ENCODE peak calls at places on chromosomes 1 and 21, in ten cellular contexts. One of them, this sample, is unnamed.

GRCh38 chr1:2961081-2961480 is 60.2 kb upstream of the ACTRT2 start:
- DNase-seq in EL: no peak
- DNase-seq in hippocampal formation: no peak
- DNase-seq in naive thymus-derived CD4-positive, alpha-beta T cell: no peak
- DNase-seq in fibroblast of mammary gland: no peak
- DNase-seq in GM19239: no peak
- DNase-seq in GM20000: no peak
- DNase-seq in RCC 7860: no peak
- DNase-seq in pulmonary artery endothelial cell: no peak
- DNase-seq in AG08396: no peak
- DNase-seq in this sample: no peak

GRCh38 chr1:47944561-47944960 is 52.6 kb downstream of the TRABD2B start:
- DNase-seq in EL: no peak
- DNase-seq in hippocampal formation: no peak
- DNase-seq in naive thymus-derived CD4-positive, alpha-beta T cell: no peak
- DNase-seq in fibroblast of mammary gland: no peak
- DNase-seq in GM19239: no peak
- DNase-seq in GM20000: no peak
- DNase-seq in RCC 7860: no peak
- DNase-seq in pulmonary artery endothelial cell: no peak
- DNase-seq in AG08396: no peak
- DNase-seq in this sample: no peak

GRCh38 chr1:66239834-66240233 is 294.1 kb upstream of the SGIP1 start:
- DNase-seq in EL: peak
- DNase-seq in hippocampal formation: no peak
- DNase-seq in naive thymus-derived CD4-positive, alpha-beta T cell: no peak
- DNase-seq in fibroblast of mammary gland: no peak
- DNase-seq in GM19239: no peak
- DNase-seq in GM20000: no peak
- DNase-seq in RCC 7860: no peak
- DNase-seq in pulmonary artery endothelial cell: no peak
- DNase-seq in AG08396: no peak
- DNase-seq in this sample: no peak

GRCh38 chr21:45073301-45074047 is 906 bp upstream of the ADARB1 start:
- DNase-seq in EL: peak
- DNase-seq in hippocampal formation: no peak
- DNase-seq in naive thymus-derived CD4-positive, alpha-beta T cell: no peak
- DNase-seq in fibroblast of mammary gland: peak
- DNase-seq in GM19239: peak
- DNase-seq in GM20000: peak
- DNase-seq in RCC 7860: no peak
- DNase-seq in pulmonary artery endothelial cell: no peak
- DNase-seq in AG08396: peak
- DNase-seq in this sample: no peak

GRCh38 chr1:163771637-163772036 is 449.9 kb downstream of the NUF2 start:
- DNase-seq in EL: no peak
- DNase-seq in hippocampal formation: no peak
- DNase-seq in naive thymus-derived CD4-positive, alpha-beta T cell: no peak
- DNase-seq in fibroblast of mammary gland: no peak
- DNase-seq in GM19239: no peak
- DNase-seq in GM20000: no peak
- DNase-seq in RCC 7860: no peak
- DNase-seq in pulmonary artery endothelial cell: no peak
- DNase-seq in AG08396: no peak
- DNase-seq in this sample: no peak

GRCh38 chr1:204148098-204148406 is 3.8 kb downstream of the ETNK2 start:
- DNase-seq in EL: no peak
- DNase-seq in hippocampal formation: no peak
- DNase-seq in naive thymus-derived CD4-positive, alpha-beta T cell: no peak
- DNase-seq in fibroblast of mammary gland: no peak
- DNase-seq in GM19239: no peak
- DNase-seq in GM20000: no peak
- DNase-seq in RCC 7860: no peak
- DNase-seq in pulmonary artery endothelial cell: no peak
- DNase-seq in AG08396: no peak
- DNase-seq in this sample: no peak

GRCh38 chr1:191206808-191207207 is 729.1 kb upstream of the BRINP3 start:
- DNase-seq in EL: peak
- DNase-seq in hippocampal formation: no peak
- DNase-seq in naive thymus-derived CD4-positive, alpha-beta T cell: no peak
- DNase-seq in fibroblast of mammary gland: no peak
- DNase-seq in GM19239: no peak
- DNase-seq in GM20000: no peak
- DNase-seq in RCC 7860: no peak
- DNase-seq in pulmonary artery endothelial cell: no peak
- DNase-seq in AG08396: no peak
- DNase-seq in this sample: no peak

GRCh38 chr1:14924455-14925325 is 228.9 kb upstream of the TMEM51 start:
- DNase-seq in EL: peak
- DNase-seq in hippocampal formation: peak
- DNase-seq in naive thymus-derived CD4-positive, alpha-beta T cell: peak
- DNase-seq in fibroblast of mammary gland: peak
- DNase-seq in GM19239: peak
- DNase-seq in GM20000: peak
- DNase-seq in RCC 7860: peak
- DNase-seq in pulmonary artery endothelial cell: no peak
- DNase-seq in AG08396: peak
- DNase-seq in this sample: peak

GRCh38 chr21:35475768-35476167 is 426.7 kb upstream of the RUNX1 start:
- DNase-seq in EL: peak
- DNase-seq in hippocampal formation: no peak
- DNase-seq in naive thymus-derived CD4-positive, alpha-beta T cell: no peak
- DNase-seq in fibroblast of mammary gland: peak
- DNase-seq in GM19239: no peak
- DNase-seq in GM20000: no peak
- DNase-seq in RCC 7860: no peak
- DNase-seq in pulmonary artery endothelial cell: no peak
- DNase-seq in AG08396: no peak
- DNase-seq in this sample: no peak

GRCh38 chr1:158952416-158952815 is 21.1 kb downstream of the PYHIN1 start:
- DNase-seq in EL: no peak
- DNase-seq in hippocampal formation: no peak
- DNase-seq in naive thymus-derived CD4-positive, alpha-beta T cell: no peak
- DNase-seq in fibroblast of mammary gland: no peak
- DNase-seq in GM19239: no peak
- DNase-seq in GM20000: no peak
- DNase-seq in RCC 7860: no peak
- DNase-seq in pulmonary artery endothelial cell: no peak
- DNase-seq in AG08396: no peak
- DNase-seq in this sample: no peak

GRCh38 chr1:205124726-205125125 is 2.9 kb upstream of the RBBP5 start:
- DNase-seq in EL: no peak
- DNase-seq in hippocampal formation: no peak
- DNase-seq in naive thymus-derived CD4-positive, alpha-beta T cell: no peak
- DNase-seq in fibroblast of mammary gland: no peak
- DNase-seq in GM19239: no peak
- DNase-seq in GM20000: peak
- DNase-seq in RCC 7860: no peak
- DNase-seq in pulmonary artery endothelial cell: no peak
- DNase-seq in AG08396: no peak
- DNase-seq in this sample: no peak

GRCh38 chr1:150106331-150106730 is 38.8 kb downstream of the VPS45 start:
- DNase-seq in EL: no peak
- DNase-seq in hippocampal formation: no peak
- DNase-seq in naive thymus-derived CD4-positive, alpha-beta T cell: no peak
- DNase-seq in fibroblast of mammary gland: no peak
- DNase-seq in GM19239: no peak
- DNase-seq in GM20000: no peak
- DNase-seq in RCC 7860: no peak
- DNase-seq in pulmonary artery endothelial cell: no peak
- DNase-seq in AG08396: no peak
- DNase-seq in this sample: no peak

GRCh38 chr1:12052008-12052573 is 11.0 kb upstream of the TNFRSF8 start:
- DNase-seq in EL: peak
- DNase-seq in hippocampal formation: no peak
- DNase-seq in naive thymus-derived CD4-positive, alpha-beta T cell: peak
- DNase-seq in fibroblast of mammary gland: peak
- DNase-seq in GM19239: peak
- DNase-seq in GM20000: peak
- DNase-seq in RCC 7860: peak
- DNase-seq in pulmonary artery endothelial cell: no peak
- DNase-seq in AG08396: peak
- DNase-seq in this sample: peak

This sample was measured in HFFc6.